ENCODE peak calls at places on chromosomes 5 and 9, in ten cellular contexts. T is T-helper 1 cell, N is kidney tubule cell, E is naive B cell, L is KG1, I is breast epithelium, P is NB4, Z is fibroblast of gingiva, Y is NCI-H1092, X is dermis microvascular lymphatic vessel endothelial cell. B is an unnamed sample.

GRCh38 chr9:69456201-69456600 is 131.2 kb downstream of the ENTREP1 start:
- DNase-seq in T (no peak), N (no peak), E (no peak), L (no peak), I (no peak), P (no peak), Z (no peak), Y (no peak), X (no peak), B (no peak)

GRCh38 chr9:121720992-121721350 is 69.5 kb downstream of the DAB2IP start:
- DNase-seq in T (no peak), N (peak), E (no peak), L (no peak), I (no peak), P (no peak), Z (no peak), Y (no peak), X (no peak), B (no peak)

GRCh38 chr9:130129425-130130061 is 42.7 kb upstream of the NCS1 start:
- DNase-seq in T (no peak), N (no peak), E (no peak), L (no peak), I (no peak), P (no peak), Z (no peak), Y (no peak), X (no peak), B (no peak)

GRCh38 chr5:20466507-20466906 is 478.5 kb upstream of the CDH18 start:
- DNase-seq in T (no peak), N (no peak), E (no peak), L (no peak), I (no peak), P (no peak), Z (no peak), Y (no peak), X (no peak), B (no peak)

GRCh38 chr5:153489611-153490010 is 859 bp upstream of the GRIA1 start:
- DNase-seq in T (no peak), N (no peak), E (no peak), L (no peak), I (no peak), P (no peak), Z (no peak), Y (no peak), X (no peak), B (no peak)

GRCh38 chr5:154713615-154714125 is 41.5 kb upstream of the LARP1 start:
- DNase-seq in T (no peak), N (peak), E (no peak), L (no peak), I (no peak), P (no peak), Z (no peak), Y (no peak), X (no peak), B (no peak)

GRCh38 chr5:141560141-141560540 is 58.7 kb downstream of the DIAPH1 start:
- DNase-seq in T (no peak), N (peak), E (no peak), L (no peak), I (no peak), P (no peak), Z (no peak), Y (peak), X (no peak), B (no peak)

GRCh38 chr5:126975791-126976190 is 54.6 kb downstream of the MARCHF3 start:
- DNase-seq in T (no peak), N (no peak), E (no peak), L (no peak), I (no peak), P (no peak), Z (no peak), Y (no peak), X (no peak), B (no peak)

GRCh38 chr5:139668064-139668880 is 20.1 kb downstream of the CXXC5 start:
- DNase-seq in T (no peak), N (peak), E (no peak), L (no peak), I (no peak), P (no peak), Z (peak), Y (no peak), X (no peak), B (no peak)